ENCODE peak calls at places on chromosomes 7 and 10, in seven cellular contexts. W is colonic mucosa, O is psoas muscle, P is brain microvascular endothelial cell, E is RWPE1, V is aorta, Y is OCI-LY7. X is an unnamed sample.

GRCh38 chr10:3192856-3193635 is 20.5 kb upstream of the PITRM1 start:
- DNase-seq in W (peak), O (no peak), P (peak), E (peak), V (no peak), Y (peak), X (peak)

GRCh38 chr10:104123397-104123796 is 1.4 kb downstream of the SFR1 start:
- DNase-seq in W (no peak), O (no peak), P (no peak), E (no peak), V (no peak), Y (peak), X (no peak)

GRCh38 chr7:100629117-100629711 is 12.1 kb downstream of the TFR2 start:
- DNase-seq in W (no peak), O (no peak), P (no peak), E (no peak), V (no peak), Y (peak), X (no peak)

GRCh38 chr7:139771001-139771956 is 6.5 kb downstream of the HIPK2 start:
- DNase-seq in W (no peak), O (no peak), P (peak), E (peak), V (no peak), Y (no peak), X (no peak)

GRCh38 chr7:44965441-44965903 is 13.3 kb downstream of the MYO1G start:
- DNase-seq in W (no peak), O (no peak), P (no peak), E (no peak), V (peak), Y (no peak), X (no peak)

GRCh38 chr10:61472090-61472674 is 19.0 kb upstream of the TMEM26 start:
- DNase-seq in W (no peak), O (no peak), P (no peak), E (no peak), V (no peak), Y (no peak), X (no peak)

GRCh38 chr7:30652951-30653641 is 29.2 kb downstream of the CRHR2 start:
- DNase-seq in W (no peak), O (no peak), P (no peak), E (no peak), V (no peak), Y (no peak), X (no peak)

GRCh38 chr10:14481752-14482151 is 151.0 kb upstream of the FRMD4A start:
- DNase-seq in W (no peak), O (no peak), P (no peak), E (no peak), V (no peak), Y (no peak), X (peak)

GRCh38 chr10:60759181-60759580 is 19.1 kb upstream of the CDK1 start:
- DNase-seq in W (no peak), O (no peak), P (no peak), E (no peak), V (no peak), Y (no peak), X (no peak)

GRCh38 chr7:17304926-17305325 is 6.5 kb downstream of the AHR start:
- DNase-seq in W (no peak), O (no peak), P (peak), E (peak), V (no peak), Y (no peak), X (no peak)

GRCh38 chr10:83908506-83908905 is 230.8 kb upstream of the GHITM start:
- DNase-seq in W (no peak), O (no peak), P (no peak), E (no peak), V (no peak), Y (no peak), X (no peak)

GRCh38 chr7:156155988-156156733 is 343.9 kb upstream of the SHH start:
- DNase-seq in W (no peak), O (no peak), P (no peak), E (no peak), V (no peak), Y (no peak), X (no peak)

GRCh38 chr10:91409869-91410637 is at the start of gene HECTD2:
- DNase-seq in W (peak), O (peak), P (peak), E (peak), V (peak), Y (peak), X (peak)

GRCh38 chr7:98281757-98282652 is 519 bp downstream of the BRI3 start:
- DNase-seq in W (peak), O (peak), P (no peak), E (no peak), V (peak), Y (peak), X (no peak)

GRCh38 chr7:12821746-12822145 is 134.3 kb downstream of the ARL4A start:
- DNase-seq in W (no peak), O (no peak), P (no peak), E (no peak), V (no peak), Y (no peak), X (no peak)

GRCh38 chr10:70967591-70968588 is 79.5 kb upstream of the PCBD1 start:
- DNase-seq in W (no peak), O (no peak), P (peak), E (no peak), V (no peak), Y (no peak), X (no peak)

GRCh38 chr7:151468214-151469023 is 28.5 kb upstream of the CRYGN start:
- DNase-seq in W (no peak), O (no peak), P (no peak), E (no peak), V (no peak), Y (no peak), X (no peak)

GRCh38 chr10:51718804-51719291 is 19.5 kb upstream of the CSTF2T start:
- DNase-seq in W (no peak), O (no peak), P (peak), E (peak), V (no peak), Y (no peak), X (no peak)

GRCh38 chr7:47782022-47782421 is 166.2 kb downstream of the PKD1L1 start:
- DNase-seq in W (no peak), O (no peak), P (no peak), E (no peak), V (no peak), Y (no peak), X (no peak)

GRCh38 chr10:6840093-6840763 is 260.2 kb upstream of the PRKCQ start:
- DNase-seq in W (no peak), O (no peak), P (no peak), E (no peak), V (no peak), Y (no peak), X (no peak)

GRCh38 chr10:5499493-5499800 is at the start of gene CALML5:
- DNase-seq in W (no peak), O (no peak), P (no peak), E (no peak), V (no peak), Y (no peak), X (no peak)

GRCh38 chr7:12653127-12653917 is 34.1 kb upstream of the ARL4A start:
- DNase-seq in W (no peak), O (no peak), P (no peak), E (peak), V (no peak), Y (no peak), X (no peak)

GRCh38 chr7:123782071-123782798 is 33.4 kb upstream of the WASL start:
- DNase-seq in W (peak), O (no peak), P (peak), E (no peak), V (no peak), Y (no peak), X (no peak)

GRCh38 chr7:98211221-98211675 is at the start of gene BHLHA15:
- DNase-seq in W (peak), O (no peak), P (no peak), E (peak), V (peak), Y (peak), X (no peak)

GRCh38 chr10:116163732-116164131 is 109.3 kb downstream of the GFRA1 start:
- DNase-seq in W (no peak), O (no peak), P (no peak), E (no peak), V (no peak), Y (no peak), X (no peak)

GRCh38 chr10:117215079-117215478 is 17.8 kb downstream of the KCNK18 start:
- DNase-seq in W (no peak), O (no peak), P (no peak), E (no peak), V (no peak), Y (no peak), X (no peak)

GRCh38 chr7:17401806-17402627 is 103.6 kb downstream of the AHR start:
- DNase-seq in W (no peak), O (no peak), P (no peak), E (no peak), V (no peak), Y (no peak), X (no peak)

GRCh38 chr10:44949127-44949802 is 10.3 kb upstream of the RASSF4 start:
- DNase-seq in W (no peak), O (no peak), P (no peak), E (no peak), V (no peak), Y (no peak), X (no peak)

GRCh38 chr7:26399309-26399610 is 107.6 kb downstream of the SNX10 start:
- DNase-seq in W (no peak), O (peak), P (no peak), E (no peak), V (no peak), Y (no peak), X (no peak)

GRCh38 chr10:102658802-102659201 is 14.5 kb downstream of the TRIM8 start:
- DNase-seq in W (no peak), O (no peak), P (no peak), E (no peak), V (no peak), Y (no peak), X (no peak)
- H3K27ac ChIP-seq in W (peak), O (no peak), P (no peak), E (peak), V (no peak), Y (peak), X (peak)

DNA sequence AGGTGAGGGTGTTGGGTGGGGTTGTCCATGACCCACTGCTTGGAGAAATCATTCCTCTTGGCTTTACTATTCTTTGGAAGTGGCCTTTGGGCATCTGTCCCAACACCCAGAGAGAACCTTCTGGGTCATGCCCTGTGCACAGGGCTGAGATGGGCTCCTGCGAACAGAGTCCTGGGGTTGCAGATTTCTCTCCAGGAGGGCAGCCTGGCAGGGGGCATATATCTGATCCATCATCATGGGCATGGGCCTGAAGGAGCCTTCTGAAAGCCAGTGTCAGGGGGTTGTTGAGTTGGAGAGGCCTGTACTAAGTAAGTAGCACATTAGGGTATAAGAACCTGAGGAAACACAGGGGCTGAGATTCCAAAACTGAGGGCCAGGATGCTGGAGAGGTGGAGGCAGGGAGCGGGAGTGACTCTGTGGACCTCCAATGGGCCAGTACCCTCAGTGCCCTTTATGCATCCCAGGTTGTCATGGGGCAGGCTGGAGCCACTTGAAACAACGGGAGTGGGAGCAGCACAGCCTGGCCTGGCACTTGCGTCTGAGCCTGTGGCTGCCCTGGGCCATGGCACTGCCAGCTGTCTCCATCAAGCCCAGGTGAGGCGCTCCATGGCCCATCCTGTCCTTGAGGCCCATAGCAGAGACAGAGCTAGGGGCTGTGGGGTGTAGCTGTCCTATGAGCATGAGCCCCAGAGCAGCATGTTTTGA is 203.7 kb downstream of the GRID1 start:
- DNase-seq in W (no peak), O (no peak), P (no peak), E (no peak), V (peak), Y (no peak), X (no peak)
- H3K27ac ChIP-seq in W (no peak), O (no peak), P (no peak), E (no peak), V (no peak), Y (no peak), X (no peak)

DNA sequence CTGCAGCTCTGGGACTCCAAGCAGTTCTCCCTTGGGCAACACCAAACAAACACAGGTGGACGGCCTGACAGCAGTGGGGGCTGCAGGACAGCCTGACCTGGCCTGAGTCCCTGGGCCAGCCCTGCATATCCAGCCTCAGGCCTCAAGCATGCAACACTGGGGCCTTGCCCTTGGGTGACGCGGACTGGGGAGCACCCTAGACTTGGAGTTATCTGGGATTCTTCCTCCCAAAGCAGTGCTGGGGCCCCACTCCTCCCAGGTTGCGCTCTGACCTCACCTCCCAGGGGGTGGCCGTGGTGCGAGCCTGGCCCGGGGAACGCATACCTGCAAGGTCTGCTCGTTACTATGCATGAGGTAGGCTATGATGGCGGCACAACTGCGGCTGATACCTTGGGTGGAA is 6.2 kb upstream of the TMEM120A start:
- DNase-seq in W (no peak), O (no peak), P (no peak), E (no peak), V (no peak), Y (no peak), X (no peak)
- H3K27ac ChIP-seq in W (no peak), O (no peak), P (no peak), E (peak), V (no peak), Y (no peak), X (no peak)

DNA sequence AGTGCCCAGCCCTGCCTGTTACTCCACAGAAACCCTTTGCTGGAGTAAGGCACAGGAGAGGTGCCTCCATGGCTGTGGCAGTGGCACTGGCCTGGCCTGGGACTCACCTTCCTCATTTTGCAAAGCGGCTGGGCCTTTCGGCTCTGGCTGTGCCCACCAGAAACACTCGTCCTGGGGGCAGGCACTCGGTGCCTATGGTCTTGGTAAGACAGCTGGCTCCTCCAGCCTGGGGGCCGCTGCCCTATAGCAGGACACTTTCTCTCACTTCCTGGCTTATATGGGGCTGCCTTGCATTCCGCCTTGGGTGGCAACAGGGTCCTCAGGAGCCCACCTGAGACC is 13.2 kb downstream of the ZMIZ1 start:
- DNase-seq in W (no peak), O (no peak), P (no peak), E (no peak), V (no peak), Y (no peak), X (no peak)
- H3K27ac ChIP-seq in W (no peak), O (peak), P (peak), E (peak), V (no peak), Y (no peak), X (peak)

GRCh38 chr10:33229944-33230267 is 104.6 kb downstream of the NRP1 start:
- DNase-seq in W (no peak), O (no peak), P (no peak), E (no peak), V (no peak), Y (no peak), X (no peak)
- H3K27ac ChIP-seq in W (no peak), O (peak), P (no peak), E (no peak), V (no peak), Y (no peak), X (no peak)

GRCh38 chr7:134908289-134908688 is 78.0 kb upstream of the AGBL3 start:
- DNase-seq in W (no peak), O (no peak), P (no peak), E (no peak), V (no peak), Y (no peak), X (no peak)

GRCh38 chr7:134905375-134905774 is 80.9 kb upstream of the AGBL3 start:
- DNase-seq in W (peak), O (peak), P (peak), E (no peak), V (peak), Y (no peak), X (no peak)

GRCh38 chr7:134910214-134910890 is 76.0 kb upstream of the AGBL3 start:
- DNase-seq in W (no peak), O (no peak), P (no peak), E (no peak), V (no peak), Y (no peak), X (no peak)

GRCh38 chr7:134907639-134908038 is 78.7 kb upstream of the AGBL3 start:
- DNase-seq in W (peak), O (no peak), P (no peak), E (no peak), V (no peak), Y (no peak), X (no peak)

GRCh38 chr7:134907000-134907399 is 79.3 kb upstream of the AGBL3 start:
- DNase-seq in W (no peak), O (no peak), P (no peak), E (no peak), V (no peak), Y (no peak), X (no peak)
- H3K27ac ChIP-seq in W (peak), O (no peak), P (no peak), E (no peak), V (peak), Y (no peak), X (no peak)

GRCh38 chr10:113108180-113108835 is 158.3 kb downstream of the TCF7L2 start:
- DNase-seq in W (peak), O (no peak), P (no peak), E (no peak), V (peak), Y (peak), X (peak)
- H3K27ac ChIP-seq in W (no peak), O (no peak), P (no peak), E (peak), V (no peak), Y (no peak), X (no peak)

GRCh38 chr10:102656026-102656425 is 11.7 kb downstream of the TRIM8 start:
- DNase-seq in W (no peak), O (peak), P (no peak), E (no peak), V (no peak), Y (no peak), X (no peak)

GRCh38 chr10:102656791-102657371 is 12.6 kb downstream of the TRIM8 start:
- DNase-seq in W (no peak), O (peak), P (no peak), E (no peak), V (no peak), Y (no peak), X (no peak)

GRCh38 chr10:102657451-102657850 is 13.2 kb downstream of the TRIM8 start:
- DNase-seq in W (no peak), O (peak), P (no peak), E (no peak), V (no peak), Y (no peak), X (no peak)

GRCh38 chr10:102660891-102661613 is 16.8 kb downstream of the TRIM8 start:
- DNase-seq in W (peak), O (peak), P (no peak), E (no peak), V (peak), Y (peak), X (no peak)

DNA sequence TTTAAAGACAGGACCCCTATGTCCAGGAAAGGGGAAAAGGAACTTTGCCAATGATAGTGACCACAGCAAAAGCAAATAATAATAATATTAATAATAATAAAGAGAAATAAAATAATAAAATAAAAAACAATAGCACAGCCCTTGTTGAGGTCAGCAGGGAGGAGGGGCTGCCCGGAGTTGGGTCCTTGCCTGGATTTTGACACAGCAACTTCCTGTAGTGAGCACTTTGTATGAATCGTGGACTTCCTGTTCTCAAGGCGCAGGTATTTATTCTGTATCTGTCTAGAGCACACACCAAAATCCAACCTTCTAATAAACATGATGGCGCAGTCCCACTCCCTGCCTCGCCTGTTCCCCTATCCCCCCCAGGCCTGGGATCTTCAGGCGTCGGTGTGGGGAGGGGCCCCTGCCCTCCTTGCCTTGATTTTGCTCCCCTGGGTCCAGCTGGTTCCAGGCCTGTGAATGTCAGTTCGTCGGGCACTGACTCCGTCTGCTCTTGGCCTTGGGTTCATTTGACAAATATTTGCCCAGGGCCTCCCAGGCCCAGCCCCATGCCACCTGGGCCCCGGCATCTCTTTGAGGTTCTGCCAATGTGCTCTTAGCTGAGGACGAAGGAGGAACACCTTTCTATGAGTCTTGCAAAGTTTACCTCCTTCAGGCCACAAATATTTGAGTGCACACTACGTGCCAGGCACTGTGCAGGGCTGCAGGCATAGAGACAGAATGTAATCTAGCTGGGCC is 13.9 kb downstream of the TRIM8 start:
- DNase-seq in W (peak), O (peak), P (no peak), E (no peak), V (no peak), Y (no peak), X (no peak)
- H3K27ac ChIP-seq in W (peak), O (peak), P (no peak), E (peak), V (no peak), Y (peak), X (peak)

DNA sequence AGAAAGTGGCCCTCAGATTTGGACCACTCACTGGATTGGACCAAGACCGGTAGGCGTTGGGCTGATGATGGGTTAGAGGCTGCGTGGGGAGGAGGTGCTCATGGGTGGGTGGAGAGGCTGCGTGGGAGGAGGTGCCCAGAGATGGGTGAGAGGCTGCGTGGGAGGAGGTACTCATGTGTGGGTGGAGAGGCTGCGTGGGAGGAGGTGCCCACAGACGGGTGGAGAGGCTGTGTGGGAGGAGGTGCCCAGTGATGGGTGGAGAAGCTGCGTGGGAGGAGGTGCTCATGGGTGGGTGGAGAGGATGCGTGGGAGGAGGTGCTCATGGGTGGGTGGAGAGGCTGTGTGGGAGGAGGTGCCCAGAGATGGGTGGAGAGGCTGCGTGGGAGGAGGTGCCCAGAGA is 346.3 kb downstream of the PAXIP1 start:
- DNase-seq in W (no peak), O (no peak), P (no peak), E (no peak), V (no peak), Y (no peak), X (no peak)
- H3K27ac ChIP-seq in W (no peak), O (no peak), P (no peak), E (no peak), V (no peak), Y (no peak), X (no peak)

X was measured in substantia nigra.